ENCODE peak calls at places on chromosomes 13 and 19, in eight cellular contexts. One of them, this sample, is unnamed.

GRCh38 chr13:39835253-39835652 is 179.8 kb downstream of the COG6 start:
- DNase-seq in mucosa of gallbladder: no peak
- DNase-seq in NCI-H187: peak
- DNase-seq in GM23338: no peak
- DNase-seq in epithelial cell of esophagus: no peak
- DNase-seq in left ventricle myocardium superior: no peak
- DNase-seq in foreskin fibroblast: no peak
- DNase-seq in activated T-helper 1 cell treated with anti-CD3 and anti-CD28 coated beads, Interleukin-12 subunit alpha, Interleukin-12 subunit beta, Interleukin-2, Interleukin-4 antibody, amounts not matched to agents 30 ng/mL and 10 ng/mL and 1 ng/mL, durations not matched to agents 14 hours and 24 hours and 36 hours: no peak
- DNase-seq in this sample: no peak

GRCh38 chr19:54608792-54609191 is 15.4 kb downstream of the LILRA1 start:
- DNase-seq in NCI-H187: no peak
- DNase-seq in activated T-helper 1 cell treated with anti-CD3 and anti-CD28 coated beads, Interleukin-12 subunit alpha, Interleukin-12 subunit beta, Interleukin-2, Interleukin-4 antibody, amounts not matched to agents 30 ng/mL and 10 ng/mL and 1 ng/mL, durations not matched to agents 14 hours and 24 hours and 36 hours: no peak
- DNase-seq in mucosa of gallbladder: no peak
- DNase-seq in left ventricle myocardium superior: no peak
- DNase-seq in foreskin fibroblast: no peak
- DNase-seq in epithelial cell of esophagus: no peak
- DNase-seq in GM23338: no peak
- DNase-seq in this sample: no peak

GRCh38 chr19:55697698-55698097 is 22.7 kb downstream of the EPN1 start:
- DNase-seq in epithelial cell of esophagus: no peak
- DNase-seq in mucosa of gallbladder: no peak
- DNase-seq in GM23338: no peak
- DNase-seq in left ventricle myocardium superior: no peak
- DNase-seq in activated T-helper 1 cell treated with anti-CD3 and anti-CD28 coated beads, Interleukin-12 subunit alpha, Interleukin-12 subunit beta, Interleukin-2, Interleukin-4 antibody, amounts not matched to agents 30 ng/mL and 10 ng/mL and 1 ng/mL, durations not matched to agents 14 hours and 24 hours and 36 hours: no peak
- DNase-seq in foreskin fibroblast: no peak
- DNase-seq in NCI-H187: no peak
- DNase-seq in this sample: no peak

GRCh38 chr13:92768592-92768991 is 458.0 kb upstream of the GPC6 start:
- DNase-seq in epithelial cell of esophagus: no peak
- DNase-seq in NCI-H187: no peak
- DNase-seq in left ventricle myocardium superior: no peak
- DNase-seq in foreskin fibroblast: no peak
- DNase-seq in activated T-helper 1 cell treated with anti-CD3 and anti-CD28 coated beads, Interleukin-12 subunit alpha, Interleukin-12 subunit beta, Interleukin-2, Interleukin-4 antibody, amounts not matched to agents 30 ng/mL and 10 ng/mL and 1 ng/mL, durations not matched to agents 14 hours and 24 hours and 36 hours: no peak
- DNase-seq in mucosa of gallbladder: no peak
- DNase-seq in GM23338: no peak
- DNase-seq in this sample: no peak

GRCh38 chr19:39778763-39779162 is at the start of gene LEUTX:
- DNase-seq in foreskin fibroblast: no peak
- DNase-seq in epithelial cell of esophagus: no peak
- DNase-seq in activated T-helper 1 cell treated with anti-CD3 and anti-CD28 coated beads, Interleukin-12 subunit alpha, Interleukin-12 subunit beta, Interleukin-2, Interleukin-4 antibody, amounts not matched to agents 30 ng/mL and 10 ng/mL and 1 ng/mL, durations not matched to agents 14 hours and 24 hours and 36 hours: no peak
- DNase-seq in left ventricle myocardium superior: no peak
- DNase-seq in NCI-H187: no peak
- DNase-seq in mucosa of gallbladder: no peak
- DNase-seq in GM23338: no peak
- DNase-seq in this sample: no peak

GRCh38 chr19:1836458-1837221 is 11.6 kb downstream of the REXO1 start:
- DNase-seq in left ventricle myocardium superior: no peak
- DNase-seq in activated T-helper 1 cell treated with anti-CD3 and anti-CD28 coated beads, Interleukin-12 subunit alpha, Interleukin-12 subunit beta, Interleukin-2, Interleukin-4 antibody, amounts not matched to agents 30 ng/mL and 10 ng/mL and 1 ng/mL, durations not matched to agents 14 hours and 24 hours and 36 hours: no peak
- DNase-seq in mucosa of gallbladder: no peak
- DNase-seq in NCI-H187: no peak
- DNase-seq in epithelial cell of esophagus: no peak
- DNase-seq in foreskin fibroblast: no peak
- DNase-seq in GM23338: no peak
- DNase-seq in this sample: no peak

GRCh38 chr19:50050406-50051223 is 24.8 kb downstream of the ZNF473 start:
- DNase-seq in activated T-helper 1 cell treated with anti-CD3 and anti-CD28 coated beads, Interleukin-12 subunit alpha, Interleukin-12 subunit beta, Interleukin-2, Interleukin-4 antibody, amounts not matched to agents 30 ng/mL and 10 ng/mL and 1 ng/mL, durations not matched to agents 14 hours and 24 hours and 36 hours: peak
- DNase-seq in mucosa of gallbladder: peak
- DNase-seq in left ventricle myocardium superior: peak
- DNase-seq in foreskin fibroblast: peak
- DNase-seq in epithelial cell of esophagus: peak
- DNase-seq in NCI-H187: peak
- DNase-seq in GM23338: peak
- DNase-seq in this sample: peak

GRCh38 chr13:36905944-36906343 is 14.1 kb downstream of the SMAD9 start:
- DNase-seq in NCI-H187: no peak
- DNase-seq in mucosa of gallbladder: no peak
- DNase-seq in epithelial cell of esophagus: no peak
- DNase-seq in foreskin fibroblast: no peak
- DNase-seq in activated T-helper 1 cell treated with anti-CD3 and anti-CD28 coated beads, Interleukin-12 subunit alpha, Interleukin-12 subunit beta, Interleukin-2, Interleukin-4 antibody, amounts not matched to agents 30 ng/mL and 10 ng/mL and 1 ng/mL, durations not matched to agents 14 hours and 24 hours and 36 hours: no peak
- DNase-seq in left ventricle myocardium superior: no peak
- DNase-seq in GM23338: no peak
- DNase-seq in this sample: no peak

GRCh38 chr19:50822661-50823208 is 852 bp downstream of the KLK1 start:
- DNase-seq in foreskin fibroblast: no peak
- DNase-seq in mucosa of gallbladder: no peak
- DNase-seq in epithelial cell of esophagus: no peak
- DNase-seq in NCI-H187: no peak
- DNase-seq in left ventricle myocardium superior: no peak
- DNase-seq in GM23338: no peak
- DNase-seq in activated T-helper 1 cell treated with anti-CD3 and anti-CD28 coated beads, Interleukin-12 subunit alpha, Interleukin-12 subunit beta, Interleukin-2, Interleukin-4 antibody, amounts not matched to agents 30 ng/mL and 10 ng/mL and 1 ng/mL, durations not matched to agents 14 hours and 24 hours and 36 hours: no peak
- DNase-seq in this sample: no peak

GRCh38 chr13:32581177-32581786 is 5.0 kb upstream of the PDS5B start:
- DNase-seq in GM23338: peak
- DNase-seq in epithelial cell of esophagus: peak
- DNase-seq in foreskin fibroblast: peak
- DNase-seq in left ventricle myocardium superior: no peak
- DNase-seq in activated T-helper 1 cell treated with anti-CD3 and anti-CD28 coated beads, Interleukin-12 subunit alpha, Interleukin-12 subunit beta, Interleukin-2, Interleukin-4 antibody, amounts not matched to agents 30 ng/mL and 10 ng/mL and 1 ng/mL, durations not matched to agents 14 hours and 24 hours and 36 hours: no peak
- DNase-seq in NCI-H187: no peak
- DNase-seq in mucosa of gallbladder: no peak
- DNase-seq in this sample: no peak

GRCh38 chr13:30415430-30416030 is 6.8 kb upstream of the UBE2L5 start:
- DNase-seq in mucosa of gallbladder: no peak
- DNase-seq in epithelial cell of esophagus: no peak
- DNase-seq in foreskin fibroblast: peak
- DNase-seq in NCI-H187: no peak
- DNase-seq in left ventricle myocardium superior: no peak
- DNase-seq in activated T-helper 1 cell treated with anti-CD3 and anti-CD28 coated beads, Interleukin-12 subunit alpha, Interleukin-12 subunit beta, Interleukin-2, Interleukin-4 antibody, amounts not matched to agents 30 ng/mL and 10 ng/mL and 1 ng/mL, durations not matched to agents 14 hours and 24 hours and 36 hours: no peak
- DNase-seq in GM23338: no peak
- DNase-seq in this sample: no peak

GRCh38 chr13:76023644-76024043 is 387.5 kb downstream of the LMO7 start:
- DNase-seq in epithelial cell of esophagus: peak
- DNase-seq in foreskin fibroblast: peak
- DNase-seq in NCI-H187: no peak
- DNase-seq in GM23338: no peak
- DNase-seq in mucosa of gallbladder: no peak
- DNase-seq in activated T-helper 1 cell treated with anti-CD3 and anti-CD28 coated beads, Interleukin-12 subunit alpha, Interleukin-12 subunit beta, Interleukin-2, Interleukin-4 antibody, amounts not matched to agents 30 ng/mL and 10 ng/mL and 1 ng/mL, durations not matched to agents 14 hours and 24 hours and 36 hours: no peak
- DNase-seq in left ventricle myocardium superior: no peak
- DNase-seq in this sample: no peak

GRCh38 chr13:30165791-30166190 is 141.6 kb downstream of the KATNAL1 start:
- DNase-seq in mucosa of gallbladder: no peak
- DNase-seq in activated T-helper 1 cell treated with anti-CD3 and anti-CD28 coated beads, Interleukin-12 subunit alpha, Interleukin-12 subunit beta, Interleukin-2, Interleukin-4 antibody, amounts not matched to agents 30 ng/mL and 10 ng/mL and 1 ng/mL, durations not matched to agents 14 hours and 24 hours and 36 hours: no peak
- DNase-seq in foreskin fibroblast: no peak
- DNase-seq in NCI-H187: no peak
- DNase-seq in left ventricle myocardium superior: no peak
- DNase-seq in epithelial cell of esophagus: no peak
- DNase-seq in GM23338: peak
- DNase-seq in this sample: no peak

GRCh38 chr19:47315125-47315821 is 5.6 kb downstream of the C5AR1 start:
- DNase-seq in foreskin fibroblast: peak
- DNase-seq in mucosa of gallbladder: peak
- DNase-seq in activated T-helper 1 cell treated with anti-CD3 and anti-CD28 coated beads, Interleukin-12 subunit alpha, Interleukin-12 subunit beta, Interleukin-2, Interleukin-4 antibody, amounts not matched to agents 30 ng/mL and 10 ng/mL and 1 ng/mL, durations not matched to agents 14 hours and 24 hours and 36 hours: no peak
- DNase-seq in left ventricle myocardium superior: peak
- DNase-seq in NCI-H187: no peak
- DNase-seq in GM23338: peak
- DNase-seq in epithelial cell of esophagus: peak
- DNase-seq in this sample: no peak

GRCh38 chr13:45340422-45341033 is 455 bp downstream of the TPT1 start:
- DNase-seq in epithelial cell of esophagus: peak
- DNase-seq in NCI-H187: peak
- DNase-seq in left ventricle myocardium superior: peak
- DNase-seq in GM23338: peak
- DNase-seq in activated T-helper 1 cell treated with anti-CD3 and anti-CD28 coated beads, Interleukin-12 subunit alpha, Interleukin-12 subunit beta, Interleukin-2, Interleukin-4 antibody, amounts not matched to agents 30 ng/mL and 10 ng/mL and 1 ng/mL, durations not matched to agents 14 hours and 24 hours and 36 hours: peak
- DNase-seq in mucosa of gallbladder: peak
- DNase-seq in foreskin fibroblast: peak
- DNase-seq in this sample: peak

GRCh38 chr13:30338952-30339351 is 31.6 kb upstream of the KATNAL1 start:
- DNase-seq in GM23338: no peak
- DNase-seq in NCI-H187: no peak
- DNase-seq in foreskin fibroblast: no peak
- DNase-seq in left ventricle myocardium superior: no peak
- DNase-seq in activated T-helper 1 cell treated with anti-CD3 and anti-CD28 coated beads, Interleukin-12 subunit alpha, Interleukin-12 subunit beta, Interleukin-2, Interleukin-4 antibody, amounts not matched to agents 30 ng/mL and 10 ng/mL and 1 ng/mL, durations not matched to agents 14 hours and 24 hours and 36 hours: no peak
- DNase-seq in epithelial cell of esophagus: no peak
- DNase-seq in mucosa of gallbladder: no peak
- DNase-seq in this sample: no peak

GRCh38 chr13:51397262-51397933 is 55.4 kb downstream of the INTS6 start:
- DNase-seq in mucosa of gallbladder: peak
- DNase-seq in epithelial cell of esophagus: peak
- DNase-seq in NCI-H187: no peak
- DNase-seq in foreskin fibroblast: peak
- DNase-seq in activated T-helper 1 cell treated with anti-CD3 and anti-CD28 coated beads, Interleukin-12 subunit alpha, Interleukin-12 subunit beta, Interleukin-2, Interleukin-4 antibody, amounts not matched to agents 30 ng/mL and 10 ng/mL and 1 ng/mL, durations not matched to agents 14 hours and 24 hours and 36 hours: no peak
- DNase-seq in GM23338: peak
- DNase-seq in left ventricle myocardium superior: no peak
- DNase-seq in this sample: no peak

GRCh38 chr13:30125422-30126073 is 181.8 kb downstream of the KATNAL1 start:
- DNase-seq in left ventricle myocardium superior: no peak
- DNase-seq in NCI-H187: peak
- DNase-seq in foreskin fibroblast: peak
- DNase-seq in mucosa of gallbladder: peak
- DNase-seq in activated T-helper 1 cell treated with anti-CD3 and anti-CD28 coated beads, Interleukin-12 subunit alpha, Interleukin-12 subunit beta, Interleukin-2, Interleukin-4 antibody, amounts not matched to agents 30 ng/mL and 10 ng/mL and 1 ng/mL, durations not matched to agents 14 hours and 24 hours and 36 hours: no peak
- DNase-seq in GM23338: no peak
- DNase-seq in epithelial cell of esophagus: peak
- DNase-seq in this sample: no peak

GRCh38 chr19:50204811-50205675 is 1.6 kb downstream of the MYH14 start:
- DNase-seq in activated T-helper 1 cell treated with anti-CD3 and anti-CD28 coated beads, Interleukin-12 subunit alpha, Interleukin-12 subunit beta, Interleukin-2, Interleukin-4 antibody, amounts not matched to agents 30 ng/mL and 10 ng/mL and 1 ng/mL, durations not matched to agents 14 hours and 24 hours and 36 hours: no peak
- DNase-seq in left ventricle myocardium superior: peak
- DNase-seq in epithelial cell of esophagus: peak
- DNase-seq in mucosa of gallbladder: peak
- DNase-seq in NCI-H187: peak
- DNase-seq in GM23338: peak
- DNase-seq in foreskin fibroblast: no peak
- DNase-seq in this sample: no peak

GRCh38 chr13:63408227-63409202 is 1992.9 kb upstream of the PCDH20 start:
- DNase-seq in epithelial cell of esophagus: no peak
- DNase-seq in GM23338: peak
- DNase-seq in left ventricle myocardium superior: no peak
- DNase-seq in NCI-H187: no peak
- DNase-seq in mucosa of gallbladder: no peak
- DNase-seq in foreskin fibroblast: peak
- DNase-seq in activated T-helper 1 cell treated with anti-CD3 and anti-CD28 coated beads, Interleukin-12 subunit alpha, Interleukin-12 subunit beta, Interleukin-2, Interleukin-4 antibody, amounts not matched to agents 30 ng/mL and 10 ng/mL and 1 ng/mL, durations not matched to agents 14 hours and 24 hours and 36 hours: no peak
- DNase-seq in this sample: no peak

GRCh38 chr19:11256189-11256588 is 6.1 kb downstream of the DOCK6 start:
- DNase-seq in mucosa of gallbladder: no peak
- DNase-seq in foreskin fibroblast: peak
- DNase-seq in left ventricle myocardium superior: peak
- DNase-seq in GM23338: no peak
- DNase-seq in NCI-H187: no peak
- DNase-seq in activated T-helper 1 cell treated with anti-CD3 and anti-CD28 coated beads, Interleukin-12 subunit alpha, Interleukin-12 subunit beta, Interleukin-2, Interleukin-4 antibody, amounts not matched to agents 30 ng/mL and 10 ng/mL and 1 ng/mL, durations not matched to agents 14 hours and 24 hours and 36 hours: no peak
- DNase-seq in epithelial cell of esophagus: no peak
- DNase-seq in this sample: no peak